ENCODE peak calls at places on chromosomes 11 and 22, in nine cellular contexts. One of them, this sample, is unnamed.

GRCh38 chr11:111021131-111021530 is 224.4 kb upstream of the POU2AF2 start:
- DNase-seq in activated CD8-positive, alpha-beta T cell treated with anti-CD3 and anti-CD28 coated beads for 36 hours: no peak
- DNase-seq in HFF-Myc: no peak
- DNase-seq in stromal cell of bone marrow: no peak
- DNase-seq in NCI-H524: no peak
- DNase-seq in NCI-H2171: no peak
- DNase-seq in activated CD4-positive, alpha-beta T cell treated with anti-CD3 and anti-CD28 coated beads, Interleukin-2, amount 50 U/mL, for 4 hours: no peak
- DNase-seq in HT1080: no peak
- DNase-seq in stomach: no peak
- DNase-seq in this sample: no peak

GRCh38 chr22:36284171-36284571 is 31.2 kb downstream of the APOL1 start:
- DNase-seq in activated CD8-positive, alpha-beta T cell treated with anti-CD3 and anti-CD28 coated beads for 36 hours: no peak
- DNase-seq in HFF-Myc: no peak
- DNase-seq in stromal cell of bone marrow: no peak
- DNase-seq in NCI-H524: no peak
- DNase-seq in NCI-H2171: no peak
- DNase-seq in activated CD4-positive, alpha-beta T cell treated with anti-CD3 and anti-CD28 coated beads, Interleukin-2, amount 50 U/mL, for 4 hours: no peak
- DNase-seq in HT1080: no peak
- DNase-seq in stomach: no peak
- DNase-seq in this sample: no peak

GRCh38 chr22:23214398-23214797 is 34.1 kb downstream of the BCR start:
- DNase-seq in activated CD8-positive, alpha-beta T cell treated with anti-CD3 and anti-CD28 coated beads for 36 hours: no peak
- DNase-seq in HFF-Myc: no peak
- DNase-seq in stromal cell of bone marrow: no peak
- DNase-seq in NCI-H524: no peak
- DNase-seq in NCI-H2171: no peak
- DNase-seq in activated CD4-positive, alpha-beta T cell treated with anti-CD3 and anti-CD28 coated beads, Interleukin-2, amount 50 U/mL, for 4 hours: no peak
- DNase-seq in HT1080: no peak
- DNase-seq in stomach: no peak
- DNase-seq in this sample: no peak

GRCh38 chr11:65128182-65129145 is 5.9 kb downstream of the SYVN1 start:
- DNase-seq in activated CD8-positive, alpha-beta T cell treated with anti-CD3 and anti-CD28 coated beads for 36 hours: no peak
- DNase-seq in HFF-Myc: no peak
- DNase-seq in stromal cell of bone marrow: no peak
- DNase-seq in NCI-H524: no peak
- DNase-seq in NCI-H2171: no peak
- DNase-seq in activated CD4-positive, alpha-beta T cell treated with anti-CD3 and anti-CD28 coated beads, Interleukin-2, amount 50 U/mL, for 4 hours: no peak
- DNase-seq in HT1080: no peak
- DNase-seq in stomach: no peak
- DNase-seq in this sample: no peak

GRCh38 chr11:25902476-25902875 is 429.5 kb upstream of the ANO3 start:
- DNase-seq in activated CD8-positive, alpha-beta T cell treated with anti-CD3 and anti-CD28 coated beads for 36 hours: no peak
- DNase-seq in HFF-Myc: no peak
- DNase-seq in stromal cell of bone marrow: no peak
- DNase-seq in NCI-H524: no peak
- DNase-seq in NCI-H2171: no peak
- DNase-seq in activated CD4-positive, alpha-beta T cell treated with anti-CD3 and anti-CD28 coated beads, Interleukin-2, amount 50 U/mL, for 4 hours: no peak
- DNase-seq in HT1080: no peak
- DNase-seq in stomach: no peak
- DNase-seq in this sample: no peak

GRCh38 chr11:113023228-113023627 is 62.0 kb downstream of the NCAM1 start:
- DNase-seq in activated CD8-positive, alpha-beta T cell treated with anti-CD3 and anti-CD28 coated beads for 36 hours: no peak
- DNase-seq in HFF-Myc: no peak
- DNase-seq in stromal cell of bone marrow: peak
- DNase-seq in NCI-H524: no peak
- DNase-seq in NCI-H2171: no peak
- DNase-seq in activated CD4-positive, alpha-beta T cell treated with anti-CD3 and anti-CD28 coated beads, Interleukin-2, amount 50 U/mL, for 4 hours: no peak
- DNase-seq in HT1080: peak
- DNase-seq in stomach: no peak
- DNase-seq in this sample: no peak

GRCh38 chr11:19907008-19907579 is 194.5 kb downstream of the NAV2 start:
- DNase-seq in activated CD8-positive, alpha-beta T cell treated with anti-CD3 and anti-CD28 coated beads for 36 hours: no peak
- DNase-seq in HFF-Myc: no peak
- DNase-seq in stromal cell of bone marrow: no peak
- DNase-seq in NCI-H524: no peak
- DNase-seq in NCI-H2171: no peak
- DNase-seq in activated CD4-positive, alpha-beta T cell treated with anti-CD3 and anti-CD28 coated beads, Interleukin-2, amount 50 U/mL, for 4 hours: no peak
- DNase-seq in HT1080: no peak
- DNase-seq in stomach: no peak
- DNase-seq in this sample: no peak

GRCh38 chr22:35721954-35722353 is 4.3 kb downstream of the APOL5 start:
- DNase-seq in activated CD8-positive, alpha-beta T cell treated with anti-CD3 and anti-CD28 coated beads for 36 hours: no peak
- DNase-seq in HFF-Myc: no peak
- DNase-seq in stromal cell of bone marrow: no peak
- DNase-seq in NCI-H524: no peak
- DNase-seq in NCI-H2171: no peak
- DNase-seq in activated CD4-positive, alpha-beta T cell treated with anti-CD3 and anti-CD28 coated beads, Interleukin-2, amount 50 U/mL, for 4 hours: no peak
- DNase-seq in HT1080: no peak
- DNase-seq in stomach: no peak
- DNase-seq in this sample: no peak

GRCh38 chr11:134277176-134278001 is 1.2 kb downstream of the GLB1L3 start:
- DNase-seq in activated CD8-positive, alpha-beta T cell treated with anti-CD3 and anti-CD28 coated beads for 36 hours: no peak
- DNase-seq in HFF-Myc: no peak
- DNase-seq in stromal cell of bone marrow: no peak
- DNase-seq in NCI-H524: no peak
- DNase-seq in NCI-H2171: no peak
- DNase-seq in activated CD4-positive, alpha-beta T cell treated with anti-CD3 and anti-CD28 coated beads, Interleukin-2, amount 50 U/mL, for 4 hours: no peak
- DNase-seq in HT1080: no peak
- DNase-seq in stomach: no peak
- DNase-seq in this sample: no peak

This sample was measured in DMS 273 treated with DMSO at 0.1 percent for 48 hours.